ENCODE peak calls at places on chromosomes 6 and 20, in five cellular contexts. G is NCI-H1092 treated with DMSO at 0.1 percent for 48 hours; M is esophagus squamous epithelium; E is stimulated activated naive B cell treated with anti-CD40 and anti-IgM and Interleukin-4, amounts not matched to agents 10 μg/mL and 1 μg/mL and 100 μg/mL, for 72 hours; P is SIG-M5. U is an unnamed sample.

GRCh38 chr20:64113796-64114355 is 6.5 kb upstream of the NPBWR2 start:
- DNase-seq in M (no peak), P (no peak), G (no peak), E (no peak), U (no peak)

GRCh38 chr20:62802026-62802712 is 2.5 kb upstream of the OGFR start:
- DNase-seq in E (no peak), G (no peak), P (no peak), M (no peak), U (no peak)

GRCh38 chr20:8812818-8813217 is 256.1 kb upstream of the PLCB4 start:
- DNase-seq in E (no peak), P (no peak), G (peak), M (no peak), U (peak)

GRCh38 chr20:64153861-64154589 is 10.2 kb upstream of the MYT1 start:
- DNase-seq in P (no peak), M (no peak), G (no peak), E (no peak), U (no peak)

GRCh38 chr20:29408034-29408695 is 1849.3 kb upstream of the DEFB115 start:
- DNase-seq in P (no peak), E (no peak), M (no peak), G (no peak), U (no peak)

GRCh38 chr6:31952140-31952805 is 6.4 kb downstream of the CFB start:
- DNase-seq in M (no peak), P (no peak), G (peak), E (no peak), U (no peak)

GRCh38 chr6:81997091-81997926 is 244.8 kb upstream of the TENT5A start:
- DNase-seq in M (no peak), G (no peak), P (no peak), E (no peak), U (no peak)

GRCh38 chr6:158485411-158485810 is 74.5 kb upstream of the TMEM181 start:
- DNase-seq in P (no peak), M (no peak), E (no peak), G (no peak), U (no peak)

GRCh38 chr6:132491303-132491702 is 21.6 kb downstream of the STX7 start:
- DNase-seq in M (no peak), E (no peak), G (no peak), P (no peak), U (no peak)

GRCh38 chr20:32980131-32980941 is 23.9 kb downstream of the SUN5 start:
- DNase-seq in M (no peak), P (no peak), G (peak), E (no peak), U (no peak)

GRCh38 chr20:23318347-23318746 is 32.2 kb upstream of the NXT1 start:
- DNase-seq in M (no peak), G (no peak), P (no peak), E (no peak), U (no peak)

GRCh38 chr6:155377061-155377460 is 62.8 kb upstream of the TFB1M start:
- DNase-seq in M (no peak), G (no peak), P (no peak), E (no peak), U (no peak)

GRCh38 chr6:148440877-148441453 is 98.3 kb downstream of the SASH1 start:
- DNase-seq in P (no peak), G (peak), M (no peak), E (no peak), U (no peak)

GRCh38 chr6:16839780-16840179 is 78.5 kb upstream of the ATXN1 start:
- DNase-seq in E (no peak), P (peak), G (no peak), M (no peak), U (no peak)